ENCODE peak calls at places on chromosomes 6 and 20, in seven cellular contexts. H, G, A, Z, R, O and B are unnamed samples.
A peak's percentile ranks its signal among the peaks of the same experiment; 100 is the strongest.

GRCh38 chr6:46926481-46926880 is 4.7 kb upstream of the ADGRF5 start:
- DNase-seq in H (no peak), G (no peak), A (peak; percentile 0), Z (no peak), R (no peak), O (no peak), B (no peak)

GRCh38 chr6:116352515-116353471 is 18.0 kb upstream of the DSE start:
- DNase-seq in H (no peak), G (no peak), A (peak; percentile 63), Z (no peak), R (no peak), O (no peak), B (no peak)

GRCh38 chr6:53906842-53907241 is 112.0 kb downstream of the LRRC1 start:
- DNase-seq in H (peak; percentile 27), G (no peak), A (peak; percentile 39), Z (no peak), R (no peak), O (no peak), B (no peak)

GRCh38 chr6:17098538-17098937 is 3.3 kb upstream of the STMND1 start:
- DNase-seq in H (no peak), G (no peak), A (peak; percentile 47), Z (no peak), R (no peak), O (no peak), B (no peak)

GRCh38 chr6:119347466-119348307 is 1.9 kb downstream of the MAN1A1 start:
- DNase-seq in H (no peak), G (peak; percentile 60), A (peak; percentile 23), Z (peak; percentile 65), R (peak; percentile 24), O (no peak), B (no peak)

GRCh38 chr6:31692353-31692752 is 10.8 kb downstream of the ABHD16A start:
- DNase-seq in H (no peak), G (no peak), A (no peak), Z (no peak), R (no peak), O (no peak), B (no peak)

GRCh38 chr20:48606841-48607543 is 220.8 kb downstream of the PREX1 start:
- DNase-seq in H (no peak), G (peak; percentile 32), A (no peak), Z (peak; percentile 13), R (no peak), O (no peak), B (no peak)

GRCh38 chr20:25985597-25985996 is 288.9 kb upstream of the ZNF337 start:
- DNase-seq in H (no peak), G (no peak), A (no peak), Z (no peak), R (no peak), O (no peak), B (no peak)

GRCh38 chr6:79421707-79422484 is 115.3 kb downstream of the LCA5 start:
- DNase-seq in H (no peak), G (no peak), A (peak; percentile 92), Z (no peak), R (peak; percentile 71), O (peak; percentile 81), B (no peak)

GRCh38 chr6:134550604-134551003 is 232.7 kb upstream of the SGK1 start:
- DNase-seq in H (no peak), G (no peak), A (peak; percentile 73), Z (no peak), R (peak; percentile 38), O (peak; percentile 27), B (peak; percentile 83)

GRCh38 chr20:61647741-61648140 is 395.7 kb downstream of the CDH4 start:
- DNase-seq in H (no peak), G (no peak), A (no peak), Z (no peak), R (no peak), O (no peak), B (no peak)

DNA sequence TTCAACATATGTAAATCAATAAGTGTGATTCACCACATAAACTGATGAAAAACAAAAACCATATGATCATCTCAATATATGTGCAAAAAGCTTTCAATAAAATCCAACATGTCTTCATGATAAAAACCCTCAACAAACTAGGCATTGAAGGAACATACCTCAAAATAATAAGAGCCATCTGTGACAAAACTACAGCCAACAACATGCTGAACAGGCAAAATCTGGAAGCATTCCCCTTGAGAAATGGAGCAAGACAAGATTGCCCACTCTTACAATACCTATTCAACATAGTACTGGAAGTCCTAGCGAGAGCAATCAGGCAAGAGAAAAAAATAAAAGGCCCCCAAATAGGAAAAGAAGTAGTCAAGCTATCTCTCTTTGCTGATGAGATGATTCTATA is 76.5 kb downstream of the OTOR start:
- DNase-seq in H (no peak), G (no peak), A (no peak), Z (no peak), R (no peak), O (no peak), B (no peak)
- H3K4me3 ChIP-seq in H (no peak overlapping the region), G (no peak overlapping the region), A (no peak overlapping the region), Z (no peak overlapping the region), R (no peak overlapping the region), O (no peak overlapping the region), B (no peak overlapping the region)

GRCh38 chr6:33622456-33623431 is 1.6 kb downstream of the ITPR3 start:
- DNase-seq in H (no peak), G (peak; percentile 67), A (no peak), Z (peak; percentile 65), R (no peak), O (no peak), B (no peak)
- H3K4me3 ChIP-seq in H (no peak overlapping the region), G (no peak overlapping the region), A (no peak overlapping the region), Z (peak overlapping the region; percentile 60), R (peak overlapping the region; percentile 72), O (no peak overlapping the region), B (peak overlapping the region; percentile 82)

GRCh38 chr6:137214931-137215330 is 4.3 kb downstream of the IFNGR1 start:
- DNase-seq in H (no peak), G (no peak), A (no peak), Z (no peak), R (no peak), O (no peak), B (no peak)

GRCh38 chr6:137213331-137213740 is 5.8 kb downstream of the IFNGR1 start:
- DNase-seq in H (no peak), G (no peak), A (no peak), Z (no peak), R (no peak), O (no peak), B (no peak)

GRCh38 chr6:137213813-137214212 is 5.4 kb downstream of the IFNGR1 start:
- DNase-seq in H (no peak), G (no peak), A (no peak), Z (no peak), R (no peak), O (no peak), B (no peak)

GRCh38 chr6:137210903-137211302 is 8.3 kb downstream of the IFNGR1 start:
- DNase-seq in H (no peak), G (no peak), A (peak; percentile 14), Z (no peak), R (no peak), O (no peak), B (no peak)

DNA sequence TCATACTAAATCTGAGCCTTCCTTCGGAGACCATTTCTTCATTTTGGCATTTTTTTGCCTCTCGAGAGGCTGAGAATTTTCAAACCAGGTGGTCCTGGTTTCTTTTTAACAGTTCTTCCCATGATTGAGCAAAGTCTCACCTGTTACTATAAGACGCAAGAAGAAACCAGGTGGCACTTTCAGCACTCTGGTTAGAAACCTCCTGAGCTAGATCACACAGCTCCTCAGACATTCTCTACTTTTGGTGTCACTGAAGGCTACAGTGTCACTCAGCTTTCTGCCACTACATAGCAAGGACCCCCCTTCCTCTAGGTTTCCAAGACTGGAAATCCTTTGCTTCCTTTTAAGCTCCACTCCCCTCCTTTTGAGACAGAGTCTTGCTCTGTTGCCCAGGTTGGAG is 7.3 kb downstream of the IFNGR1 start:
- DNase-seq in H (no peak), G (no peak), A (no peak), Z (no peak), R (no peak), O (no peak), B (no peak)
- H3K4me3 ChIP-seq in H (no peak overlapping the region), G (no peak overlapping the region), A (no peak overlapping the region), Z (no peak overlapping the region), R (no peak overlapping the region), O (no peak overlapping the region), B (no peak overlapping the region)

GRCh38 chr6:14398953-14399352 is 281.4 kb downstream of the CD83 start:
- DNase-seq in H (no peak), G (no peak), A (no peak), Z (no peak), R (no peak), O (no peak), B (no peak)
- H3K4me3 ChIP-seq in H (no peak overlapping the region), G (no peak overlapping the region), A (no peak overlapping the region), Z (no peak overlapping the region), R (no peak overlapping the region), O (no peak overlapping the region), B (no peak overlapping the region)